ENCODE peak calls at places on chromosomes 13 and 19, in eight cellular contexts. K is astrocyte of the cerebellum; R is stimulated activated CD4-positive, alpha-beta T cell treated with anti-CD3 and anti-CD28 coated beads, Interleukin-1b, Interleukin-23, amount 100 ng/mL, for 24 hours; S is fibroblast of gingiva; L is non-pigmented ciliary epithelial cell; G is Right ventricle myocardium superior; C is amniotic epithelial cell; Y is NCI-H1436. U is an unnamed sample.

GRCh38 chr13:70941454-70941853 is 833.2 kb upstream of the KLHL1 start:
- DNase-seq in K (no peak), R (no peak), S (no peak), L (no peak), G (no peak), C (no peak), Y (no peak), U (no peak)

GRCh38 chr13:111232191-111232590 is 88.3 kb upstream of the TEX29 start:
- DNase-seq in K (no peak), R (no peak), S (no peak), L (no peak), G (no peak), C (no peak), Y (no peak), U (no peak)

GRCh38 chr19:8367327-8368001 is 3.5 kb downstream of the ANGPTL4 start:
- DNase-seq in K (peak), R (no peak), S (peak), L (peak), G (peak), C (peak), Y (no peak), U (no peak)

GRCh38 chr13:59531571-59532091 is 632.1 kb downstream of the DIAPH3 start:
- DNase-seq in K (peak), R (no peak), S (peak), L (peak), G (peak), C (peak), Y (no peak), U (peak)

GRCh38 chr13:21986602-21987001 is 315.7 kb downstream of the FGF9 start:
- DNase-seq in K (no peak), R (no peak), S (no peak), L (no peak), G (peak), C (no peak), Y (no peak), U (no peak)

GRCh38 chr13:74205313-74205690 is 71.1 kb upstream of the KLF12 start:
- DNase-seq in K (no peak), R (no peak), S (no peak), L (no peak), G (no peak), C (no peak), Y (no peak), U (no peak)

GRCh38 chr13:71754407-71754974 is 112.5 kb downstream of the DACH1 start:
- DNase-seq in K (no peak), R (no peak), S (peak), L (no peak), G (no peak), C (no peak), Y (no peak), U (no peak)

GRCh38 chr13:65594255-65594654 is 1635.9 kb downstream of the PCDH9 start:
- DNase-seq in K (peak), R (no peak), S (peak), L (peak), G (no peak), C (peak), Y (no peak), U (no peak)

GRCh38 chr13:41178040-41178439 is 16.3 kb downstream of the KBTBD7 start:
- DNase-seq in K (no peak), R (no peak), S (peak), L (peak), G (no peak), C (peak), Y (no peak), U (no peak)

GRCh38 chr19:1512671-1513491 is at the start of gene ADAMTSL5:
- DNase-seq in K (no peak), R (peak), S (peak), L (no peak), G (peak), C (peak), Y (no peak), U (no peak)

GRCh38 chr13:83498045-83498444 is 384.2 kb downstream of the SLITRK1 start:
- DNase-seq in K (no peak), R (no peak), S (no peak), L (no peak), G (no peak), C (no peak), Y (no peak), U (no peak)

GRCh38 chr19:10074153-10074552 is 12.0 kb upstream of the SHFL start:
- DNase-seq in K (no peak), R (no peak), S (no peak), L (no peak), G (no peak), C (peak), Y (no peak), U (no peak)

GRCh38 chr19:3471954-3472655 is 8.2 kb downstream of the SMIM24 start:
- DNase-seq in K (no peak), R (peak), S (no peak), L (no peak), G (no peak), C (no peak), Y (no peak), U (no peak)

GRCh38 chr13:19153782-19154450 is 27.7 kb downstream of the TUBA3C start:
- DNase-seq in K (no peak), R (no peak), S (no peak), L (no peak), G (no peak), C (no peak), Y (no peak), U (peak)

GRCh38 chr19:3440082-3440481 is 40.2 kb downstream of the SMIM24 start:
- DNase-seq in K (no peak), R (peak), S (no peak), L (no peak), G (peak), C (no peak), Y (no peak), U (no peak)

GRCh38 chr13:105007166-105007808 is 1528.2 kb downstream of the EFNB2 start:
- DNase-seq in K (no peak), R (no peak), S (no peak), L (no peak), G (no peak), C (no peak), Y (no peak), U (no peak)

GRCh38 chr19:3467437-3468198 is 12.7 kb downstream of the SMIM24 start:
- DNase-seq in K (no peak), R (no peak), S (no peak), L (no peak), G (no peak), C (no peak), Y (no peak), U (no peak)

GRCh38 chr13:74158606-74159352 is 24.6 kb upstream of the KLF12 start:
- DNase-seq in K (no peak), R (no peak), S (no peak), L (no peak), G (no peak), C (no peak), Y (no peak), U (no peak)

GRCh38 chr13:114152831-114153371 is 20.5 kb upstream of the RASA3 start:
- DNase-seq in K (no peak), R (no peak), S (peak), L (no peak), G (no peak), C (no peak), Y (no peak), U (no peak)

GRCh38 chr13:97454699-97455098 is 20.7 kb downstream of the RAP2A start:
- DNase-seq in K (no peak), R (no peak), S (no peak), L (no peak), G (no peak), C (no peak), Y (no peak), U (no peak)

GRCh38 chr19:35352448-35353304 is 5.0 kb downstream of the FFAR1 start:
- DNase-seq in K (peak), R (no peak), S (peak), L (peak), G (peak), C (peak), Y (peak), U (peak)

GRCh38 chr19:6532244-6532999 is 1.6 kb downstream of the TNFSF9 start:
- DNase-seq in K (no peak), R (no peak), S (no peak), L (no peak), G (no peak), C (no peak), Y (no peak), U (no peak)

GRCh38 chr19:35347171-35347929 is at the start of gene FFAR1:
- DNase-seq in K (no peak), R (no peak), S (no peak), L (no peak), G (peak), C (no peak), Y (no peak), U (no peak)

GRCh38 chr13:48819376-48819775 is 156.3 kb upstream of the FNDC3A start:
- DNase-seq in K (no peak), R (no peak), S (peak), L (no peak), G (no peak), C (no peak), Y (no peak), U (no peak)

GRCh38 chr13:41966671-41967070 is 5.8 kb upstream of the VWA8 start:
- DNase-seq in K (no peak), R (no peak), S (no peak), L (no peak), G (no peak), C (no peak), Y (no peak), U (no peak)

GRCh38 chr13:106129273-106129672 is 406.2 kb downstream of the EFNB2 start:
- DNase-seq in K (no peak), R (no peak), S (no peak), L (no peak), G (no peak), C (no peak), Y (peak), U (no peak)

GRCh38 chr13:29583073-29583785 is 12.3 kb downstream of the SLC7A1 start:
- DNase-seq in K (no peak), R (no peak), S (peak), L (no peak), G (no peak), C (peak), Y (no peak), U (no peak)

GRCh38 chr13:92838786-92839185 is 387.8 kb upstream of the GPC6 start:
- DNase-seq in K (peak), R (no peak), S (peak), L (peak), G (no peak), C (peak), Y (no peak), U (no peak)

U was measured in CMK.